ENCODE peak calls at places on chromosomes 1 and 21, in four cellular contexts. Y is HepG2, X is K562, T is GM12878. K is an unnamed sample.

GRCh38 chr1:161131721-161132409 is 602 bp downstream of the DEDD start:
- DNase-seq in X (peak; percentile 43), T (no peak), Y (no peak), K (no peak)

GRCh38 chr1:241250465-241250864 is 106.5 kb downstream of the RGS7 start:
- DNase-seq in Y (no peak), X (no peak), T (no peak), K (no peak)

GRCh38 chr1:17759114-17759513 is 4.0 kb downstream of the ACTL8 start:
- DNase-seq in Y (peak; percentile 13), T (no peak), X (peak; percentile 65), K (peak; percentile 54)

GRCh38 chr1:101285922-101286568 is 49.2 kb downstream of the S1PR1 start:
- DNase-seq in Y (no peak), X (no peak), T (no peak), K (no peak)

GRCh38 chr1:158943059-158943458 is 11.7 kb downstream of the PYHIN1 start:
- DNase-seq in X (no peak), Y (no peak), T (no peak), K (no peak)

GRCh38 chr1:184260382-184260781 is 126.4 kb upstream of the C1orf21 start:
- DNase-seq in X (no peak), Y (no peak), T (no peak), K (no peak)

GRCh38 chr1:202160377-202160940 is at the start of gene PTPN7:
- DNase-seq in Y (no peak), T (peak; percentile 48), X (peak; percentile 75), K (no peak)

GRCh38 chr1:204426035-204426436 is 14.4 kb upstream of the PPP1R15B start:
- DNase-seq in Y (peak; percentile 21), T (no peak), X (no peak), K (no peak)

GRCh38 chr1:184929711-184930202 is 44.6 kb downstream of the NIBAN1 start:
- DNase-seq in X (peak; percentile 16), T (no peak), Y (no peak), K (no peak)

GRCh38 chr21:28725396-28725795 is 267.3 kb downstream of the LTN1 start:
- DNase-seq in T (no peak), Y (no peak), X (no peak), K (no peak)

GRCh38 chr21:46477765-46478164 is 19.1 kb downstream of the DIP2A start:
- DNase-seq in Y (no peak), X (no peak), T (no peak), K (no peak)

GRCh38 chr1:33488624-33489023 is 16.2 kb downstream of the ZSCAN20 start:
- DNase-seq in Y (no peak), T (no peak), X (no peak), K (no peak)

GRCh38 chr1:244104309-244105060 is 53.4 kb downstream of the ZBTB18 start:
- DNase-seq in Y (peak; percentile 48), T (no peak), X (no peak), K (no peak)

GRCh38 chr1:193031431-193031830 is 27.7 kb downstream of the UCHL5 start:
- DNase-seq in T (no peak), X (no peak), Y (no peak), K (no peak)

GRCh38 chr1:167056529-167057296 is 33.5 kb downstream of the GPA33 start:
- DNase-seq in X (no peak), T (no peak), Y (no peak), K (no peak)

GRCh38 chr1:53366901-53367502 is 39.1 kb upstream of the LRP8 start:
- DNase-seq in X (no peak), Y (no peak), T (no peak), K (no peak)

GRCh38 chr21:42047821-42048613 is 23.1 kb upstream of the UMODL1 start:
- DNase-seq in X (no peak), Y (no peak), T (no peak), K (no peak)

GRCh38 chr1:53637726-53638640 is 101.0 kb downstream of the GLIS1 start:
- DNase-seq in Y (no peak), X (no peak), T (no peak), K (no peak)

GRCh38 chr1:226001852-226002666 is 2.9 kb upstream of the SDE2 start:
- DNase-seq in T (no peak), Y (peak; percentile 33), X (peak; percentile 93), K (no peak)

GRCh38 chr21:34029724-34030528 is 43.5 kb upstream of the MRPS6 start:
- DNase-seq in T (peak; percentile 87), Y (peak; percentile 23), X (peak; percentile 89), K (peak; percentile 62)

GRCh38 chr1:247865416-247865815 is 8.4 kb downstream of the TRIM58 start:
- DNase-seq in Y (no peak), T (no peak), X (no peak), K (no peak)

GRCh38 chr21:42692688-42693087 is 39.3 kb downstream of the PDE9A start:
- DNase-seq in X (no peak), T (no peak), Y (no peak), K (no peak)

GRCh38 chr1:10679521-10680220 is 116.8 kb downstream of the CASZ1 start:
- DNase-seq in Y (peak; percentile 82), X (peak; percentile 75), T (no peak), K (peak; percentile 87)

GRCh38 chr1:52927219-52928082 is at the start of gene SCP2:
- DNase-seq in T (no peak), X (peak; percentile 80), Y (peak; percentile 51), K (peak; percentile 80)

GRCh38 chr1:29519108-29519507 is 282.8 kb downstream of the PTPRU start:
- DNase-seq in T (no peak), Y (no peak), X (no peak), K (peak; percentile 2)

GRCh38 chr1:22529901-22530621 is 33.2 kb upstream of the EPHA8 start:
- DNase-seq in T (no peak), X (no peak), Y (no peak), K (no peak)

GRCh38 chr1:115648717-115649691 is 7.2 kb downstream of the VANGL1 start:
- DNase-seq in X (peak; percentile 65), T (peak; percentile 87), Y (no peak), K (no peak)

GRCh38 chr1:116942344-116942743 is 32.6 kb downstream of the PTGFRN start:
- DNase-seq in T (no peak), X (no peak), Y (no peak), K (no peak)

GRCh38 chr21:44686000-44686781 is 4.2 kb upstream of the KRTAP12-1 start:
- DNase-seq in X (no peak), Y (no peak), T (no peak), K (no peak)

GRCh38 chr1:99691175-99691574 is 45.3 kb downstream of the PALMD start:
- DNase-seq in T (no peak), Y (no peak), X (no peak), K (no peak)

GRCh38 chr1:12113433-12114339 is 50.6 kb downstream of the TNFRSF8 start:
- DNase-seq in Y (no peak), X (peak; percentile 26), T (no peak), K (no peak)

GRCh38 chr1:188386161-188386560 is 1557.4 kb downstream of the PLA2G4A start:
- DNase-seq in X (no peak), Y (no peak), T (no peak), K (no peak)
- TF ChIP-seq ETV6 in X (no peak), Y (no peak), T (no peak), K (no peak)

GRCh38 chr1:194342484-194343262 is 1156.3 kb upstream of the B3GALT2 start:
- DNase-seq in T (no peak), Y (peak; percentile 53), X (peak; percentile 37), K (peak; percentile 71)

GRCh38 chr1:194339451-194339850 is 1153.0 kb upstream of the B3GALT2 start:
- DNase-seq in X (no peak), Y (no peak), T (no peak), K (no peak)

GRCh38 chr1:194341587-194341986 is 1155.2 kb upstream of the B3GALT2 start:
- DNase-seq in T (no peak), Y (no peak), X (no peak), K (no peak)

GRCh38 chr1:194333240-194333639 is 1146.8 kb upstream of the B3GALT2 start:
- DNase-seq in T (no peak), X (no peak), Y (no peak), K (no peak)

DNA sequence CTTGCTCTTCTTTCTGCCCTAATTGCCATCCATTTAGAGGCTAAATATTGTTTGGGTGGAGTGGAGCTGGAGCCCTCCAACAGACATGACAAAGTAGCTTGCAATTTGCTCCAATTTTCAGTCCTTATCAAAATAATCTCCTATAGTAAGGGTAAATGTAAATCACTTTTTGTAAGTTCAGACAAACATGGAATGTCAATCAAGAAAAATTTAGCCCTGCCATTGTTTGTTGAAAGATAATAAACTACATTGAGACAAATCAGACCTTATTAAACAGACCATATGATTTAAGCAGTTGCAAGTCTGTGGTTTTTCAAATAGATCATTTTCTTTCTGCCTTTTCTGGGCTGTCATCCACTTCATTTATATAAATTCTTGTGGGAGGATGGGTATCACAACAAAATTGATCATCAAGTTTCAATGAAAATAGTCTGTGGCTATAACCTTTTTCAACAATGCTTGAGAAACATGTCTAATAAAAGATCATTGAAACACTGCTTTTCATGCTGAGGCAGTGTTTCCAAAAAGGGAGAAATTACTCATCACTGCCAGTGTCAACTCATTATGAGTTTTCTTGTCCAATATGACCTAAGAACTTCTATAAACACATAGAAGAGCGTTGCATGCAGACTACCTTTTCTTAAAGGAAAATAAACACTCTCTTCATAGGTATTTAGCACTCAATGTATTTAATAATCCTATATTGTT is 1152.0 kb upstream of the B3GALT2 start:
- DNase-seq in X (no peak), Y (no peak), T (no peak), K (no peak)
- TF ChIP-seq ETV6 in X (no peak), Y (no peak), T (no peak), K (no peak)

GRCh38 chr1:93679546-93679945 is 2.1 kb downstream of the BCAR3 start:
- DNase-seq in Y (no peak), X (no peak), T (no peak), K (no peak)
- TF ChIP-seq ETV6 in Y (no peak), X (no peak), T (no peak), K (no peak)

DNA sequence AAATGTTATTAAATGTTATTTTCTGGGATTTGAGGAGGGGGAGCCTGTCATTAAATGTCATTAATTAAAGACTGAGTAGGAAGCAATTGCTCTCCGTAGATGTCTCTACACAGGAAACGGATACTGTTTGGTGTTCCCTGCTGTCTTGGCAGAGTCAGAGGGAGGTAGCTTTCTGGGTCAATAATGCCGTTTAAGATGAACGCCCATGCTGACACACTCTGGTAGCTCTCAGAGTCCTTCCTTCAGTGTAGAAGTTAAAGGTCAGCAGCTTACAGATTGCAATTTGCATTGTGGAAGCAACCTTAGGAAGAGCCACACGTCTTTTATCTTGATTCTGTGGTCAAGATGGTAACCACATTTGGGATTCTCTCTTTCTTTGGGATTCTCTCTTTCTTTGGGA is 257.5 kb downstream of the KIF26B start:
- DNase-seq in T (no peak), Y (no peak), X (no peak), K (no peak)
- TF ChIP-seq ETV6 in T (no peak), Y (no peak), X (no peak), K (no peak)

GRCh38 chr1:7402548-7402850 is 368.6 kb upstream of the VAMP3 start:
- DNase-seq in T (no peak), X (no peak), Y (no peak), K (no peak)
- TF ChIP-seq ETV6 in T (no peak), X (no peak), Y (no peak), K (no peak)

GRCh38 chr1:1538334-1538733 is 2.1 kb downstream of the TMEM240 start:
- DNase-seq in X (no peak), T (no peak), Y (no peak), K (no peak)
- TF ChIP-seq ETV6 in X (no peak), T (no peak), Y (no peak), K (no peak)